ENCODE peak calls at places on chromosomes 6 and 20, in eight cellular contexts. D is Calu3; A is stimulated activated CD4-positive, alpha-beta T cell treated with anti-CD3 and anti-CD28 coated beads, Interleukin-15, amount 100 ng/mL, for 24 hours; U is germinal center; V is fibroblast of lung; O is HFFc6; L is foreskin keratinocyte; T is AG10803. G is an unnamed sample.

GRCh38 chr20:17611540-17612286 is 41.8 kb downstream of the DSTN start:
- DNase-seq in D (peak), A (no peak), U (no peak), V (peak), O (peak), L (peak), T (peak), G (no peak)

GRCh38 chr20:39990692-39991091 is 698.3 kb downstream of the MAFB start:
- DNase-seq in D (no peak), A (no peak), U (no peak), V (no peak), O (no peak), L (no peak), T (no peak), G (no peak)

GRCh38 chr6:33692760-33693158 is 18.7 kb downstream of the UQCC2 start:
- DNase-seq in D (no peak), A (peak), U (no peak), V (peak), O (peak), L (no peak), T (peak), G (no peak)

GRCh38 chr6:43817192-43817591 is 47.2 kb downstream of the VEGFA start:
- DNase-seq in D (peak), A (peak), U (peak), V (peak), O (peak), L (no peak), T (peak), G (no peak)

GRCh38 chr6:129175066-129175465 is 292.1 kb downstream of the LAMA2 start:
- DNase-seq in D (no peak), A (no peak), U (no peak), V (no peak), O (no peak), L (peak), T (peak), G (no peak)

GRCh38 chr6:38806271-38806670 is 91.2 kb downstream of the DNAH8 start:
- DNase-seq in D (no peak), A (no peak), U (no peak), V (no peak), O (no peak), L (no peak), T (no peak), G (peak)

GRCh38 chr6:134589512-134589911 is 271.6 kb upstream of the SGK1 start:
- DNase-seq in D (no peak), A (no peak), U (no peak), V (peak), O (peak), L (peak), T (peak), G (no peak)

GRCh38 chr6:34237722-34238506 is 1.2 kb downstream of the HMGA1 start:
- DNase-seq in D (peak), A (peak), U (peak), V (no peak), O (no peak), L (no peak), T (no peak), G (peak)

GRCh38 chr20:47968541-47969310 is 183.4 kb upstream of the SULF2 start:
- DNase-seq in D (no peak), A (no peak), U (no peak), V (no peak), O (no peak), L (no peak), T (no peak), G (no peak)

GRCh38 chr20:41101660-41102059 is 35.7 kb upstream of the PLCG1 start:
- DNase-seq in D (no peak), A (no peak), U (no peak), V (no peak), O (no peak), L (no peak), T (no peak), G (no peak)

GRCh38 chr20:4192378-4193048 is 177.2 kb upstream of the RNF24 start:
- DNase-seq in D (no peak), A (no peak), U (no peak), V (peak), O (no peak), L (no peak), T (peak), G (no peak)

GRCh38 chr20:21202284-21202683 is 76.4 kb downstream of the KIZ start:
- DNase-seq in D (no peak), A (no peak), U (no peak), V (peak), O (no peak), L (peak), T (peak), G (no peak)

GRCh38 chr20:50496773-50497375 is 13.3 kb upstream of the PTPN1 start:
- DNase-seq in D (no peak), A (no peak), U (no peak), V (no peak), O (peak), L (peak), T (no peak), G (no peak)

GRCh38 chr20:16708590-16708989 is 21.2 kb upstream of the SNRPB2 start:
- DNase-seq in D (no peak), A (no peak), U (no peak), V (no peak), O (no peak), L (no peak), T (no peak), G (no peak)

GRCh38 chr20:32569018-32569379 is 16.1 kb downstream of the NOL4L start:
- DNase-seq in D (no peak), A (no peak), U (no peak), V (no peak), O (no peak), L (no peak), T (no peak), G (no peak)

GRCh38 chr6:82362868-82363267 is 749 bp upstream of the TPBG start:
- DNase-seq in D (no peak), A (no peak), U (no peak), V (peak), O (peak), L (peak), T (peak), G (peak)

GRCh38 chr6:4021862-4022715 is 56.8 kb downstream of the FAM217A start:
- DNase-seq in D (no peak), A (no peak), U (no peak), V (no peak), O (peak), L (no peak), T (peak), G (peak)

GRCh38 chr20:35021831-35022230 is 66.2 kb downstream of the MYH7B start:
- DNase-seq in D (no peak), A (no peak), U (no peak), V (no peak), O (no peak), L (no peak), T (no peak), G (peak)

GRCh38 chr6:62283828-62284411 is 2.1 kb downstream of the KHDRBS2 start:
- DNase-seq in D (peak), A (no peak), U (peak), V (peak), O (peak), L (peak), T (peak), G (peak)

GRCh38 chr20:19110866-19111460 is 101.5 kb upstream of the SLC24A3 start:
- DNase-seq in D (no peak), A (no peak), U (no peak), V (no peak), O (no peak), L (no peak), T (no peak), G (peak)

GRCh38 chr6:158040051-158040803 is 58.6 kb downstream of the SYNJ2 start:
- DNase-seq in D (peak), A (peak), U (no peak), V (peak), O (peak), L (peak), T (peak), G (peak)

GRCh38 chr20:46222521-46223007 is 85.7 kb downstream of the CDH22 start:
- DNase-seq in D (no peak), A (no peak), U (no peak), V (no peak), O (no peak), L (no peak), T (no peak), G (no peak)

GRCh38 chr6:69994251-69994650 is 127.9 kb downstream of the COL19A1 start:
- DNase-seq in D (no peak), A (no peak), U (no peak), V (no peak), O (no peak), L (peak), T (no peak), G (no peak)

GRCh38 chr20:63138855-63139341 is 77.0 kb downstream of the YTHDF1 start:
- DNase-seq in D (no peak), A (no peak), U (no peak), V (no peak), O (no peak), L (peak), T (peak), G (no peak)

GRCh38 chr6:150368762-150369161 is at the start of gene IYD:
- DNase-seq in D (peak), A (no peak), U (no peak), V (no peak), O (no peak), L (no peak), T (no peak), G (peak)

GRCh38 chr6:163626073-163626867 is 211.8 kb downstream of the QKI start:
- DNase-seq in D (no peak), A (no peak), U (no peak), V (no peak), O (no peak), L (no peak), T (peak), G (no peak)

GRCh38 chr6:111685506-111685905 is 79.8 kb upstream of the TRAF3IP2 start:
- DNase-seq in D (no peak), A (no peak), U (no peak), V (no peak), O (no peak), L (no peak), T (peak), G (no peak)

GRCh38 chr6:124819340-124819739 is 142.9 kb upstream of the RNF217 start:
- DNase-seq in D (no peak), A (no peak), U (no peak), V (peak), O (no peak), L (no peak), T (no peak), G (no peak)

GRCh38 chr6:121382467-121383121 is 48.3 kb upstream of the TBC1D32 start:
- DNase-seq in D (no peak), A (no peak), U (no peak), V (peak), O (no peak), L (no peak), T (no peak), G (peak)

GRCh38 chr6:113953346-113953745 is 17.6 kb downstream of the HDAC2 start:
- DNase-seq in D (no peak), A (no peak), U (no peak), V (peak), O (peak), L (peak), T (peak), G (no peak)

GRCh38 chr6:138970856-138971425 is 17.1 kb downstream of the REPS1 start:
- DNase-seq in D (no peak), A (peak), U (no peak), V (peak), O (peak), L (peak), T (peak), G (no peak)

GRCh38 chr6:129936329-129937165 is 75.4 kb upstream of the TMEM244 start:
- DNase-seq in D (peak), A (peak), U (no peak), V (peak), O (peak), L (peak), T (peak), G (peak)

GRCh38 chr6:161630674-161631073 is 356.8 kb upstream of the AGPAT4 start:
- DNase-seq in D (no peak), A (no peak), U (no peak), V (no peak), O (no peak), L (no peak), T (peak), G (no peak)

GRCh38 chr20:16775961-16776360 is 27.8 kb downstream of the OTOR start:
- DNase-seq in D (no peak), A (no peak), U (no peak), V (no peak), O (no peak), L (no peak), T (no peak), G (no peak)

GRCh38 chr20:48609491-48609978 is 218.3 kb downstream of the PREX1 start:
- DNase-seq in D (no peak), A (no peak), U (no peak), V (no peak), O (no peak), L (no peak), T (no peak), G (no peak)

GRCh38 chr6:91166271-91166670 is 579.4 kb upstream of the MAP3K7 start:
- DNase-seq in D (no peak), A (no peak), U (no peak), V (no peak), O (no peak), L (peak), T (no peak), G (no peak)

GRCh38 chr6:31402324-31403282 is 792 bp upstream of the MICA start:
- DNase-seq in D (no peak), A (peak), U (peak), V (peak), O (no peak), L (peak), T (no peak), G (peak)

GRCh38 chr6:166553563-166554271 is 32.8 kb downstream of the RAMACL start:
- DNase-seq in D (no peak), A (no peak), U (no peak), V (peak), O (peak), L (peak), T (peak), G (no peak)

GRCh38 chr6:30722280-30723112 is 2.3 kb downstream of the TUBB start:
- DNase-seq in D (peak), A (peak), U (peak), V (peak), O (peak), L (no peak), T (peak), G (peak)